ENCODE peak calls at places on chromosomes 2 and 18, in eight cellular contexts. One of them, this sample, is unnamed.

GRCh38 chr2:178908810-178909209 is 101.6 kb upstream of the TTN start:
- DNase-seq in kidney: no peak
- DNase-seq in hepatocyte: no peak
- DNase-seq in IMR-90: no peak
- DNase-seq in adrenal gland: no peak
- DNase-seq in AG10803: no peak
- DNase-seq in testis: no peak
- DNase-seq in GM12865: no peak
- DNase-seq in this sample: no peak

GRCh38 chr2:30406853-30407252 is 40.2 kb upstream of the LCLAT1 start:
- DNase-seq in GM12865: no peak
- DNase-seq in kidney: no peak
- DNase-seq in AG10803: no peak
- DNase-seq in hepatocyte: no peak
- DNase-seq in IMR-90: no peak
- DNase-seq in testis: no peak
- DNase-seq in adrenal gland: no peak
- DNase-seq in this sample: no peak

GRCh38 chr2:47050021-47050760 is 104.9 kb downstream of the STPG4 start:
- DNase-seq in AG10803: no peak
- DNase-seq in GM12865: no peak
- DNase-seq in adrenal gland: no peak
- DNase-seq in kidney: peak
- DNase-seq in testis: no peak
- DNase-seq in hepatocyte: no peak
- DNase-seq in IMR-90: no peak
- DNase-seq in this sample: no peak

GRCh38 chr2:105369777-105370690 is 28.8 kb downstream of the FHL2 start:
- DNase-seq in hepatocyte: peak
- DNase-seq in IMR-90: peak
- DNase-seq in GM12865: peak
- DNase-seq in testis: peak
- DNase-seq in kidney: peak
- DNase-seq in adrenal gland: peak
- DNase-seq in AG10803: peak
- DNase-seq in this sample: peak

GRCh38 chr2:213524164-213524563 is 239.9 kb downstream of the SPAG16 start:
- DNase-seq in testis: no peak
- DNase-seq in kidney: no peak
- DNase-seq in IMR-90: no peak
- DNase-seq in hepatocyte: no peak
- DNase-seq in AG10803: no peak
- DNase-seq in adrenal gland: no peak
- DNase-seq in GM12865: no peak
- DNase-seq in this sample: no peak

GRCh38 chr2:181466661-181467576 is 9.7 kb downstream of the ITGA4 start:
- DNase-seq in GM12865: peak
- DNase-seq in testis: peak
- DNase-seq in IMR-90: peak
- DNase-seq in hepatocyte: peak
- DNase-seq in adrenal gland: peak
- DNase-seq in kidney: peak
- DNase-seq in AG10803: peak
- DNase-seq in this sample: peak

GRCh38 chr18:73408434-73408833 is 540.6 kb upstream of the NETO1 start:
- DNase-seq in GM12865: no peak
- DNase-seq in AG10803: peak
- DNase-seq in IMR-90: peak
- DNase-seq in adrenal gland: no peak
- DNase-seq in testis: no peak
- DNase-seq in kidney: no peak
- DNase-seq in hepatocyte: no peak
- DNase-seq in this sample: peak

GRCh38 chr2:171563301-171563700 is 41.0 kb downstream of the CYBRD1 start:
- DNase-seq in GM12865: no peak
- DNase-seq in hepatocyte: no peak
- DNase-seq in kidney: no peak
- DNase-seq in adrenal gland: no peak
- DNase-seq in AG10803: no peak
- DNase-seq in testis: no peak
- DNase-seq in IMR-90: no peak
- DNase-seq in this sample: no peak

GRCh38 chr2:236562434-236562833 is 7.2 kb upstream of the ACKR3 start:
- DNase-seq in hepatocyte: no peak
- DNase-seq in GM12865: no peak
- DNase-seq in IMR-90: peak
- DNase-seq in adrenal gland: no peak
- DNase-seq in kidney: no peak
- DNase-seq in testis: peak
- DNase-seq in AG10803: no peak
- DNase-seq in this sample: no peak

GRCh38 chr2:216083464-216084279 is 2.0 kb downstream of the TMEM169 start:
- DNase-seq in kidney: peak
- DNase-seq in AG10803: peak
- DNase-seq in GM12865: no peak
- DNase-seq in IMR-90: peak
- DNase-seq in adrenal gland: no peak
- DNase-seq in testis: no peak
- DNase-seq in hepatocyte: no peak
- DNase-seq in this sample: peak

GRCh38 chr18:56678836-56679565 is 27.8 kb downstream of the WDR7 start:
- DNase-seq in GM12865: no peak
- DNase-seq in AG10803: no peak
- DNase-seq in hepatocyte: no peak
- DNase-seq in IMR-90: peak
- DNase-seq in adrenal gland: no peak
- DNase-seq in testis: no peak
- DNase-seq in kidney: no peak
- DNase-seq in this sample: no peak

GRCh38 chr18:79517322-79517721 is 121.6 kb downstream of the NFATC1 start:
- DNase-seq in GM12865: no peak
- DNase-seq in kidney: peak
- DNase-seq in AG10803: no peak
- DNase-seq in adrenal gland: peak
- DNase-seq in IMR-90: no peak
- DNase-seq in testis: peak
- DNase-seq in hepatocyte: no peak
- DNase-seq in this sample: no peak

GRCh38 chr2:204483497-204484164 is 61.6 kb upstream of the PARD3B start:
- DNase-seq in hepatocyte: peak
- DNase-seq in testis: no peak
- DNase-seq in GM12865: no peak
- DNase-seq in IMR-90: no peak
- DNase-seq in adrenal gland: peak
- DNase-seq in kidney: no peak
- DNase-seq in AG10803: no peak
- DNase-seq in this sample: no peak

DNA sequence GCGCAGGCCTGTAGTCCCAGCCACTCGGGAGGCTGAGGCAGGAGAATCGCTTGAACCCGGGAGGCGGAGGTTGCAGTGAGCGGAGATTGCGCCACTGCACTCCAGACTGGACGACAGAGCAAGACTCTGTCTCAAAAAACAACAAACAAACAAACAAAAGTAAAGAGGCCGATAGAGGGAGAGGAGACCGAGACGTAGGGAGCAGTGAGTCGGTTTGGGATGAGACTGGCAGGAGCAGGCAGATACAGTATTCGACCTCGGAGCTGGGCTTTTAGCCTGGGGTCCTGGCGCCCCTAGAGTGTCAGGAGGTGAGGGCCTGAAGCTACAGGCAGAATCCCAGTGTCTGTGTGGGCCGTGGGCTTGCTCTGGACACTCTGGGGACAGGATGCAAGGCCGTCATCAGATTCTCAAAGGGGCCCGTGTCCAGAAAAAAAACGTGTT is 51.2 kb downstream of the SLC4A1AP start:
- DNase-seq in IMR-90: no peak
- DNase-seq in hepatocyte: no peak
- DNase-seq in adrenal gland: peak
- DNase-seq in kidney: no peak
- DNase-seq in AG10803: no peak
- DNase-seq in testis: no peak
- DNase-seq in GM12865: no peak
- DNase-seq in this sample: no peak
- H3K4me3 ChIP-seq in IMR-90: peak
- H3K4me3 ChIP-seq in hepatocyte: peak
- H3K4me3 ChIP-seq in adrenal gland: no peak
- H3K4me3 ChIP-seq in kidney: peak
- H3K4me3 ChIP-seq in AG10803: peak
- H3K4me3 ChIP-seq in testis: peak
- H3K4me3 ChIP-seq in GM12865: no peak
- H3K4me3 ChIP-seq in this sample: peak

DNA sequence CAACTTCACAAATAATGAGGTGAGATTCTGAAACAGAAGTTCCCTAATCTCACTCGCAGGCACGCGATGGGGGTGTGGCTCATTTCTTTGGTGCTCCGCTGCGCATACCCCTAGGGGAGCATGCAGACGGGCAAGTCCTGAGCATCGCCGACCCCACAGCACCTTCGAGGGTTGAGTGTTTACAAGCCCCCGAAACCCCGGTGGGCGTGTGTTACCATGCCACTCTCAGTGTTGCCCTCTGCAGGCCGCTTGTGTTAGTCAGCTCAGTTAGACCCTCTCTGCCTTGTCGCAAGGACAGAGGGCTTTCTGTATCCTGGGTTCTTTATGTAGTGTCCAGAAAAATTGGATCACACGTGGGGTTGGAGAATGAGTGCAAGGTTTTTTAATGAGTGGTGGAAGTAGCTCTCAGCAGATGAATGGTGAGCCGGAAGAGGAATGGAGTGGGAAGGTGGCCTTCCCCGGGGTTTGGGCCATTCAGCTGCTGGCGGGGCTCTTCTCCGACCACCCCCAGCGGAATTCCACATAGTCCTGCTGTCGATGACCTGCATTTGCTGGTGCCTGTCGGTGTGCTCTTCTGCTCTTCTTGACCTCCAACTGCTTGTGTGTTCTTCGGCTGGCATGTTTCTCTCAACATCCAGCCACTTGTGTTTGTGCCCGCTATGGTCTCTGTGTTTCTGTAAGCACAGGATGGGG is 191.3 kb downstream of the RPRM start:
- DNase-seq in adrenal gland: no peak
- DNase-seq in GM12865: no peak
- DNase-seq in IMR-90: no peak
- DNase-seq in kidney: no peak
- DNase-seq in hepatocyte: peak
- DNase-seq in testis: peak
- DNase-seq in AG10803: no peak
- DNase-seq in this sample: no peak
- TF ChIP-seq CTCF in adrenal gland: no peak
- TF ChIP-seq CTCF in GM12865: no peak
- TF ChIP-seq CTCF in IMR-90: no peak
- TF ChIP-seq CTCF in kidney: no peak
- TF ChIP-seq CTCF in hepatocyte: peak
- TF ChIP-seq CTCF in testis: no peak
- TF ChIP-seq CTCF in AG10803: peak
- TF ChIP-seq CTCF in this sample: no peak

DNA sequence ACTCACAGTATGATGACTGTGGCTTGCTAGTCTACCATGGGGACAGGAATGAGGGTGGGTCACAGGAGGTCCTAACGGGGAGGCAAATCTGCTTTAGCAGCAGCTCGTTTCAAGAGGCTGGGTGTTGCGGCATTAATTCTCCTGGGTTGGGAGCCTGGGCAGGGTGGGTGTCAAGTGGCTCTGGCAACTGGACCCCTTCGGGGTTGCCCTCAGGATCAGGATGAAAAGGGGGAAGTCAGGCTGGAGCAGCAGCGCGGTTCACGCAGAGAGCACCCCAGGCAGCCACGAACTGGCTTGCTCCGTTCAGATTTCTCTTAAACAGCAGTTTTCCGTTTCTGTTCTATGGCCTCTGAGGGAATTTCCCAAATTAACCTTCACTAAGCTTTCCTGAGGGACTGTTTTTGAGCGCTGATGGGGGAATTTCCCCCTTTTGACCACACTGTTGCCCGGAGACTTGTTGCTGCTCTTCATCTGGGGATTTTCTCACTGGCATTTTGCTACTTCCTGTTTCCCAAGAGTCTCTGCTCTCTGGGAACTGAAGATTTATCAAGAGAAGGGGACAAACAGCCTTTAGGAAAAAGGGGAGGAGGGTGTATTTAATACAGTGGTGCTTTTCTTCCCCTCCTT is 59.9 kb upstream of the PELI1 start:
- DNase-seq in adrenal gland: no peak
- DNase-seq in GM12865: peak
- DNase-seq in AG10803: peak
- DNase-seq in kidney: no peak
- DNase-seq in testis: peak
- DNase-seq in IMR-90: peak
- DNase-seq in hepatocyte: peak
- DNase-seq in this sample: peak
- H3K4me3 ChIP-seq in adrenal gland: no peak
- H3K4me3 ChIP-seq in GM12865: peak
- H3K4me3 ChIP-seq in AG10803: no peak
- H3K4me3 ChIP-seq in kidney: peak
- H3K4me3 ChIP-seq in testis: peak
- H3K4me3 ChIP-seq in IMR-90: no peak
- H3K4me3 ChIP-seq in hepatocyte: no peak
- H3K4me3 ChIP-seq in this sample: peak

GRCh38 chr2:118014492-118014824 is 588 bp upstream of the CCDC93 start:
- DNase-seq in AG10803: no peak
- DNase-seq in kidney: no peak
- DNase-seq in adrenal gland: no peak
- DNase-seq in GM12865: no peak
- DNase-seq in IMR-90: no peak
- DNase-seq in hepatocyte: no peak
- DNase-seq in testis: peak
- DNase-seq in this sample: no peak

GRCh38 chr2:118013724-118014491 is at the start of gene CCDC93:
- DNase-seq in adrenal gland: peak
- DNase-seq in AG10803: peak
- DNase-seq in hepatocyte: peak
- DNase-seq in GM12865: peak
- DNase-seq in testis: peak
- DNase-seq in kidney: peak
- DNase-seq in IMR-90: peak
- DNase-seq in this sample: peak

GRCh38 chr2:118010470-118010869 is 3.4 kb downstream of the CCDC93 start:
- DNase-seq in IMR-90: no peak
- DNase-seq in testis: no peak
- DNase-seq in AG10803: no peak
- DNase-seq in adrenal gland: no peak
- DNase-seq in hepatocyte: no peak
- DNase-seq in kidney: no peak
- DNase-seq in GM12865: no peak
- DNase-seq in this sample: no peak

GRCh38 chr2:118012778-118013177 is 1.1 kb downstream of the CCDC93 start:
- DNase-seq in testis: no peak
- DNase-seq in adrenal gland: no peak
- DNase-seq in kidney: no peak
- DNase-seq in AG10803: no peak
- DNase-seq in IMR-90: no peak
- DNase-seq in hepatocyte: no peak
- DNase-seq in GM12865: no peak
- DNase-seq in this sample: no peak

GRCh38 chr2:118013221-118013723 is 598 bp downstream of the CCDC93 start:
- DNase-seq in kidney: peak
- DNase-seq in IMR-90: no peak
- DNase-seq in AG10803: peak
- DNase-seq in hepatocyte: peak
- DNase-seq in testis: peak
- DNase-seq in GM12865: peak
- DNase-seq in adrenal gland: peak
- DNase-seq in this sample: peak
- TF ChIP-seq CTCF in kidney: no peak
- TF ChIP-seq CTCF in IMR-90: no peak
- TF ChIP-seq CTCF in AG10803: no peak
- TF ChIP-seq CTCF in hepatocyte: no peak
- TF ChIP-seq CTCF in testis: no peak
- TF ChIP-seq CTCF in GM12865: no peak
- TF ChIP-seq CTCF in adrenal gland: no peak
- TF ChIP-seq CTCF in this sample: no peak

GRCh38 chr2:85769987-85770362 is 16.2 kb downstream of the ATOH8 start:
- DNase-seq in kidney: no peak
- DNase-seq in AG10803: no peak
- DNase-seq in adrenal gland: no peak
- DNase-seq in hepatocyte: no peak
- DNase-seq in GM12865: no peak
- DNase-seq in IMR-90: no peak
- DNase-seq in testis: no peak
- DNase-seq in this sample: no peak
- H3K4me3 ChIP-seq in kidney: no peak
- H3K4me3 ChIP-seq in AG10803: no peak
- H3K4me3 ChIP-seq in adrenal gland: no peak
- H3K4me3 ChIP-seq in hepatocyte: no peak
- H3K4me3 ChIP-seq in GM12865: no peak
- H3K4me3 ChIP-seq in IMR-90: no peak
- H3K4me3 ChIP-seq in testis: no peak
- H3K4me3 ChIP-seq in this sample: no peak